ENCODE peak calls at places on chromosome 9, in ten cellular contexts. D is mucosa of descending colon; F is activated CD4-positive, alpha-beta memory T cell treated with anti-CD3 and anti-CD28 coated beads for 36 hours; I is cerebellar cortex; J is GM04504; M is erythroblast; X is stimulated activated CD4-positive, alpha-beta T cell treated with anti-CD3 and anti-CD28 coated beads, Interleukin-2, amount 100 ng/mL, for 24 hours; L is PC-9; K is CD8-positive, alpha-beta T cell; E is progenitor cell of endocrine pancreas. H is an unnamed sample.

GRCh38 chr9:101119206-101119819 is 90.8 kb downstream of the PLPPR1 start:
- DNase-seq in X (peak), D (peak), M (peak), L (peak), I (peak), F (peak), K (no peak), J (peak), E (peak), H (peak)

GRCh38 chr9:130714586-130715110 is 21.1 kb downstream of the EXOSC2 start:
- DNase-seq in L (no peak), F (no peak), M (no peak), K (no peak), J (no peak), E (no peak), D (no peak), I (no peak), X (no peak), H (no peak)

GRCh38 chr9:112032009-112032408 is 135.4 kb downstream of the UGCG start:
- DNase-seq in I (no peak), F (peak), J (no peak), M (no peak), X (no peak), E (no peak), L (no peak), K (no peak), D (no peak), H (no peak)

GRCh38 chr9:116628706-116629105 is 58.4 kb upstream of the TRIM32 start:
- DNase-seq in D (no peak), E (no peak), X (no peak), I (no peak), M (no peak), L (no peak), F (no peak), K (no peak), J (no peak), H (no peak)

GRCh38 chr9:35909274-35909673 is at the start of gene SPAAR:
- DNase-seq in M (no peak), J (no peak), E (no peak), L (no peak), X (no peak), D (no peak), I (no peak), K (no peak), F (no peak), H (no peak)

GRCh38 chr9:93235278-93235960 is 51.5 kb downstream of the WNK2 start:
- DNase-seq in D (no peak), J (no peak), E (no peak), X (no peak), K (no peak), F (no peak), L (no peak), I (no peak), M (no peak), H (peak)

GRCh38 chr9:72524820-72525539 is 3.6 kb downstream of the TMC1 start:
- DNase-seq in I (no peak), F (peak), M (peak), D (no peak), J (peak), X (peak), E (no peak), L (peak), K (no peak), H (no peak)

GRCh38 chr9:93091453-93092081 is 4.5 kb upstream of the CARD19 start:
- DNase-seq in I (no peak), J (peak), L (peak), D (peak), M (no peak), F (peak), X (peak), E (no peak), K (no peak), H (no peak)

GRCh38 chr9:128296340-128297220 is 20.5 kb downstream of the SWI5 start:
- DNase-seq in E (no peak), D (peak), M (peak), L (peak), F (no peak), J (no peak), X (no peak), I (no peak), K (no peak), H (no peak)

GRCh38 chr9:93580654-93581380 is 4.4 kb downstream of the PHF2 start:
- DNase-seq in D (no peak), K (no peak), F (no peak), J (no peak), I (no peak), E (no peak), X (no peak), L (no peak), M (no peak), H (no peak)

GRCh38 chr9:96523429-96523828 is 73.5 kb downstream of the HABP4 start:
- DNase-seq in I (no peak), K (no peak), F (no peak), J (no peak), D (no peak), L (no peak), X (no peak), M (no peak), E (no peak), H (peak)

GRCh38 chr9:8769153-8769552 is 969.6 kb upstream of the DMAC1 start:
- DNase-seq in D (no peak), L (no peak), I (no peak), J (no peak), K (no peak), M (no peak), E (no peak), X (no peak), F (no peak), H (no peak)

GRCh38 chr9:96854877-96855273 is 561 bp upstream of the ZNF782 start:
- DNase-seq in E (no peak), I (no peak), K (no peak), D (peak), J (no peak), M (no peak), F (no peak), L (no peak), X (no peak), H (no peak)

GRCh38 chr9:69548676-69549075 is 123.5 kb downstream of the APBA1 start:
- DNase-seq in J (no peak), D (no peak), E (no peak), X (no peak), I (no peak), M (no peak), F (no peak), L (no peak), K (no peak), H (no peak)